ENCODE peak calls at places on chromosomes 6 and 20, in seven cellular contexts. R, D, L, H, T, V and K are unnamed samples. For H3K4me1, the result is how much of the 10 kb centered on the place peaks cover.

GRCh38 chr6:105920071-105920470 is 166.1 kb upstream of the PRDM1 start:
- DNase-seq in R (no peak), D (no peak), L (no peak), H (no peak), T (no peak), V (no peak), K (no peak)

GRCh38 chr6:37140145-37140544 is 29.8 kb upstream of the PIM1 start:
- DNase-seq in R (no peak), D (no peak), L (no peak), H (no peak), T (no peak), V (no peak), K (no peak)

GRCh38 chr6:102799051-102799450 is 1405.5 kb downstream of the GRIK2 start:
- DNase-seq in R (no peak), D (no peak), L (no peak), H (no peak), T (no peak), V (no peak), K (no peak)

GRCh38 chr6:28809947-28810654 is 113.7 kb downstream of the TRIM27 start:
- DNase-seq in R (no peak), D (no peak), L (no peak), H (no peak), T (no peak), V (no peak), K (no peak)

GRCh38 chr6:136251394-136251793 is 1.3 kb upstream of the MTFR2 start:
- DNase-seq in R (no peak), D (no peak), L (no peak), H (no peak), T (no peak), V (no peak), K (no peak)

GRCh38 chr6:26156105-26156849 is 69.0 kb downstream of the HFE start:
- DNase-seq in R (peak), D (peak), L (peak), H (peak), T (peak), V (peak), K (peak)

GRCh38 chr6:37987008-37987407 is 167.5 kb downstream of the ZFAND3 start:
- DNase-seq in R (no peak), D (no peak), L (no peak), H (peak), T (peak), V (no peak), K (no peak)

GRCh38 chr6:84618046-84618752 is 146.2 kb downstream of the TBX18 start:
- DNase-seq in R (no peak), D (no peak), L (no peak), H (peak), T (no peak), V (no peak), K (no peak)

GRCh38 chr20:22584922-22585785 is 782 bp upstream of the FOXA2 start:
- DNase-seq in R (no peak), D (peak), L (no peak), H (no peak), T (peak), V (peak), K (peak)
- TF ChIP-seq CTCF in R (no peak), D (no peak), L (no peak), H (no peak), T (no peak), V (no peak), K (no peak)

DNA sequence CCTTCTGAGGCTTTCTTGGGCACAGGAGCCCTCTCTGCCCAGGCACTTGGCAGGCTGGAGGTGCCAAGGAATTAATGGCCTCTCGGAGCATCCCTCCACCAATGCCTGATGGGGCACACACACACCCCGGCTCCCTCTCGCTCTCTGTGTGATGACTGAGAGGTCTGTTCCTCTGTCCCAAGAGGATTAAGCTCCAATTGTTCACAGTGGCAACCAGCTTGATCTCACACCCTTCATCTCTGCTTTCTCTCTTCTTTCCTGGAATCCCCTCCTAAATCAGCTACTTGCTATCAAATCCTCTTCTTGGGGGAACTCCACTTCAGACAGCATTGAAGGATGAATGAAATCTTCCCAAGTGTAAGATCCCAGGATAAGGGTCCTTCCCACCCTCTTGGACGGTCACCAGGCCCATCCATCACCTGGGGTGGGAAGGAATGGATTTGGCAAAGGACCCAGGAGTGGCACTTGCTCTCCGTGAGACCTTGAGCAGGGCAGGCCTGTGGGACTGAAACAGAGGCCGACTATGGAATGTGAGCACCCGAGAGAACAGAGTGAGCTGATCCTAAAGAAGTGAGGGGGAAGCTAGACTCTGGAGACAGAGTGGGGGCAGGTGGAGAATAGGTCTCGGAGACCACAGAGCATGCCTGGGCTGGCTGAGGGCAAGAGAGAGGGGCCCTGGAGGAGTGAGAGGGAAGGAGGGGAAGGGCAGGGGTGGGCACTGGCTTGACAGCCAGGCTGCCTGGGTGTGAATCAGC is 93.6 kb downstream of the GRM4 start:
- DNase-seq in R (no peak), D (no peak), L (no peak), H (no peak), T (no peak), V (no peak), K (no peak)
- H3K4me1 ChIP-seq in R (under half), D (under half), L (under half), H (under half), T (under half), V (under half), K (under half)

GRCh38 chr20:1467355-1468116 is 887 bp upstream of the NSFL1C start:
- DNase-seq in R (no peak), D (peak), L (peak), H (no peak), T (no peak), V (peak), K (peak)
- TF ChIP-seq POLR2A in R (no peak), D (peak), L (no peak), H (no peak), T (no peak), V (peak), K (no peak)

GRCh38 chr6:143592335-143592734 is 80.8 kb upstream of the FUCA2 start:
- DNase-seq in R (no peak), D (no peak), L (no peak), H (no peak), T (peak), V (no peak), K (no peak)
- TF ChIP-seq CTCF in R (no peak), D (no peak), L (no peak), H (peak), T (peak), V (no peak), K (peak)

DNA sequence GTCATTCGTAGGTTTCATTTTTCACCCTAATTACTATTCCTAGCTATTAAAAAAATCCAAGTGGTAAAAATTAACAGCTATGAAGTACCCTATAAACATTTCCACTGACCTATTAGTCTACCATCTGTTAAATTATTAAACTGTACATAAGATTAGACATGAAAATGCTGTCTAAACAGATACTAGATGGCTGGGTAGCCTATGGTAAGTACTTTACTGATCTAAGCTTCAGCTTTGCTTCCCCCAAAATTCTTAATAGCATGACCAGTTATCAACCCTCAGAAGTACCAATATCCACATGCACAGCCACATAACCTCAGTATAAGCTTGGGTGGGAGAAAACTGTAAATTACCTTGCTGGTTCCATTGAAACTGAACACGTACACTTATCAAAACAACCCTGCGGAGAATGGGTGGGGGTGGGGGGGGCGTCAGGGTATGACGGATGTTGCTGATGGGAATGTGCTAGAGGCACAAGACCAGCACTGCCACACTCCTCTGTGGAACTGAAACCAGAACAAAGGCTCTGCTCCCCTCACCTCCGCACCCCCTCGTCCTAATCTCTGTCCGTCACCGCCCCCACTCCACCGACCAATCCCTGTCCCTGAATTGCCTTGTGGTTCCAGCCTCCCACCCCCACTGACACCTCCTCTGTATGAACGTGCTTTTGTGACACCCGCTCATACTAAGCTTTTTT is 45.3 kb downstream of the B4GALT5 start:
- DNase-seq in R (peak), D (peak), L (no peak), H (no peak), T (no peak), V (peak), K (peak)
- H3K4me1 ChIP-seq in R (under half), D (under half), L (half or more), H (under half), T (half or more), V (under half), K (under half)

DNA sequence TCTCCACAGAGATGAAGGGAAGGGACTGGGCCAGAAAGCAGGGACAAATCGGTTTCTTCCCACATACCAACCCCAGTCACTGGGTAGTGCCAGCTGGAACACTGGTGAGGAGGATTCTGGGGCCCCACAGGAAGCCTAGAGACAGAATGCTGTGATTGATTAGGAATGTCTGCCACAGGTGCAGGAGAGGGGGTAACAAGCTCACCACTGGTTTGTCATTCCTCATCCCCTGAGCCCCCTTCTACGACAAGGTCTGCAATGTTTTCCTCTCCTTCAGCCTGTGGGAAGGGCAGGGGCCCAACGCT is 89.8 kb downstream of the PREX1 start:
- DNase-seq in R (no peak), D (no peak), L (no peak), H (no peak), T (no peak), V (no peak), K (no peak)
- TF ChIP-seq POLR2A in R (no peak), D (no peak), L (no peak), H (no peak), T (no peak), V (no peak), K (no peak)

DNA sequence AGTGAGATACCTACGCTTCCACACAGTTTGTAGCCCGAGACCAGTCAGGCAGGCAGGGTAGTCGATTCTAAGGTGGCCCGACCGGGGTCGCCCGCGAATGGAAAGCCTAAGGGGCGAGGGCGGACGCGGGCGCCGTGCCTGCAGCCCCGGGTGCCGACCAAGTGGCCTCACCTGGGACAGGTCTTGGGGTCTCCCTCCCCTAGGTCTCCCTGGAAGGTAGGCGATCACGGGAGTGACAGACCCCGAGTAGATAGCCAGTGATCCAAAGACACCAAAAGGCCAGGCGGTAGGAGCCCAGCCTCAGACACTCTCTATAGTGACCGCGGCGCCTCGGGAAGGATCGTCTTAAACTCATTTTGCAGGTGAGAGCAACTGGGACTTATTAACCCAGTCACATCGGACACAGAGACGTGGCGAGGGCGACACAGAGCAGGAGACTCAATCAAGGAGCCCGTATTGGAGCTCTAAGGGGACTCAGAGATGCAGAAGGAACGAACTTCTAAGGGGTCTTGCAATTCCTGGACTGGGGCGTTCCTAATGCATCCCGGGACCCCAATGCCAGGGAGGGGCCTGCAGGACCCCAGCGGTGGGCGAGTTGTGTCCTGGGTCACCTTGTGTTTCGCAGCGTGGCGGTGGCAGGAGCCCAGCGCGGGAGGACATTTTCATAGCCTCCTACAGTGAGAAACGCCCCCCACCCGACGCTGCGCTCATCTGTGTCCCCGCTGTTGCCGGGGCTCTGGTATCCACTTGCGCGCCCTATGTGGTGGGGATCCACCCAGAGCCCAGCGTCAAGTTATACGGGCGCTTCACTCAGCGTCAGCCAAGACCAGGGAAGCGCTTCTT is 2.1 kb upstream of the VSX1 start:
- DNase-seq in R (no peak), D (peak), L (no peak), H (no peak), T (no peak), V (peak), K (no peak)
- TF ChIP-seq CTCF in R (peak), D (no peak), L (no peak), H (peak), T (no peak), V (no peak), K (no peak)